ENCODE peak calls at places on chromosomes 2 and 18, in seven cellular contexts. G is uterus, R is breast epithelium, C is PC-9, V is omental fat pad, I is pancreas, L is foreskin keratinocyte. Y is an unnamed sample.

GRCh38 chr2:172806426-172807008 is 70.9 kb downstream of the RAPGEF4 start:
- DNase-seq in G (no peak), V (no peak), I (peak), L (peak), R (no peak), C (peak), Y (no peak)

GRCh38 chr2:61758991-61759390 is 94.9 kb downstream of the FAM161A start:
- DNase-seq in G (no peak), I (no peak), L (peak), C (no peak), V (no peak), R (no peak), Y (no peak)

GRCh38 chr2:3115301-3116042 is 262.1 kb downstream of the EIPR1 start:
- DNase-seq in L (no peak), V (no peak), G (no peak), C (no peak), I (no peak), R (no peak), Y (no peak)

GRCh38 chr2:9076210-9076609 is 72.7 kb upstream of the MBOAT2 start:
- DNase-seq in R (no peak), L (no peak), I (no peak), V (no peak), C (no peak), G (no peak), Y (no peak)

GRCh38 chr18:48973731-48974130 is 23.0 kb upstream of the SMAD7 start:
- DNase-seq in R (no peak), I (no peak), V (no peak), C (no peak), G (peak), L (peak), Y (no peak)

GRCh38 chr2:47299555-47299954 is 103.4 kb upstream of the MSH2 start:
- DNase-seq in G (peak), C (peak), V (no peak), I (no peak), R (no peak), L (peak), Y (no peak)

GRCh38 chr2:9707008-9707407 is 76.2 kb upstream of the YWHAQ start:
- DNase-seq in C (no peak), L (no peak), R (no peak), I (no peak), G (no peak), V (no peak), Y (no peak)

GRCh38 chr2:16666453-16666801 is 793 bp upstream of the CYRIA start:
- DNase-seq in V (no peak), R (no peak), C (no peak), G (no peak), I (no peak), L (peak), Y (no peak)

GRCh38 chr18:69216390-69216789 is 184.3 kb upstream of the DOK6 start:
- DNase-seq in G (no peak), R (no peak), C (no peak), L (no peak), V (no peak), I (no peak), Y (no peak)

GRCh38 chr2:96353032-96353561 is 17.5 kb downstream of the NCAPH start:
- DNase-seq in V (no peak), C (no peak), G (peak), I (no peak), L (no peak), R (peak), Y (no peak)

GRCh38 chr2:3430211-3430610 is 50.7 kb downstream of the TRAPPC12 start:
- DNase-seq in G (no peak), C (no peak), I (no peak), V (no peak), R (no peak), L (peak), Y (no peak)

GRCh38 chr2:69309336-69310048 is 77.5 kb downstream of the GFPT1 start:
- DNase-seq in G (peak), R (peak), V (no peak), L (peak), C (peak), I (peak), Y (no peak)

GRCh38 chr2:18987592-18988073 is 370.8 kb downstream of the OSR1 start:
- DNase-seq in L (peak), G (peak), R (peak), C (peak), V (peak), I (peak), Y (no peak)
- TF ChIP-seq CTCF in L (peak), G (peak), R (no peak), C (no peak), V (no peak), I (no peak), Y (no peak)

GRCh38 chr18:46097378-46097852 is 681 bp downstream of the ATP5F1A start:
- DNase-seq in V (no peak), L (no peak), I (no peak), C (no peak), G (no peak), R (no peak), Y (no peak)

GRCh38 chr18:46098616-46098933 is 479 bp upstream of the ATP5F1A start:
- DNase-seq in R (no peak), C (no peak), L (no peak), V (no peak), I (no peak), G (no peak), Y (peak)

GRCh38 chr18:46099463-46099862 is 1.4 kb upstream of the ATP5F1A start:
- DNase-seq in I (no peak), L (no peak), V (no peak), R (no peak), C (no peak), G (no peak), Y (no peak)

GRCh38 chr18:46096651-46097300 is 1.3 kb downstream of the ATP5F1A start:
- DNase-seq in V (no peak), C (no peak), G (no peak), R (no peak), I (no peak), L (peak), Y (no peak)

GRCh38 chr18:46097853-46098615 is at the start of gene ATP5F1A:
- DNase-seq in R (peak), V (peak), C (peak), I (peak), L (peak), G (peak), Y (peak)
- TF ChIP-seq CTCF in R (no peak), V (no peak), C (no peak), I (no peak), L (no peak), G (no peak), Y (no peak)

GRCh38 chr2:105631011-105631410 is 113.7 kb upstream of the NCK2 start:
- DNase-seq in G (no peak), V (no peak), I (no peak), R (no peak), L (no peak), C (no peak), Y (no peak)
- TF ChIP-seq CTCF in G (no peak), V (no peak), I (no peak), R (no peak), L (no peak), C (no peak), Y (no peak)

GRCh38 chr2:176093145-176093888 is 796 bp downstream of the HOXD13 start:
- DNase-seq in G (no peak), L (no peak), R (no peak), C (no peak), I (no peak), V (no peak), Y (no peak)
- TF ChIP-seq CTCF in G (no peak), L (peak), R (no peak), C (no peak), I (no peak), V (no peak), Y (no peak)

GRCh38 chr2:208147759-208148158 is 1.8 kb upstream of the CRYGB start:
- DNase-seq in V (no peak), C (no peak), I (no peak), G (no peak), L (no peak), R (no peak), Y (no peak)
- TF ChIP-seq CTCF in V (no peak), C (no peak), I (no peak), G (no peak), L (no peak), R (no peak), Y (no peak)

GRCh38 chr2:106805716-106806115 is 80.3 kb downstream of the ST6GAL2 start:
- DNase-seq in L (no peak), G (no peak), I (no peak), C (no peak), R (no peak), V (no peak), Y (no peak)
- TF ChIP-seq CTCF in L (no peak), G (no peak), I (no peak), C (no peak), R (no peak), V (no peak), Y (no peak)

GRCh38 chr2:231003186-231003585 is 7.3 kb downstream of the SPATA3 start:
- DNase-seq in R (no peak), V (no peak), C (no peak), I (no peak), G (no peak), L (no peak), Y (no peak)
- TF ChIP-seq CTCF in R (no peak), V (no peak), C (no peak), I (no peak), G (no peak), L (no peak), Y (no peak)

GRCh38 chr18:67926929-67927864 is 410.7 kb upstream of the DSEL start:
- DNase-seq in V (no peak), R (no peak), G (no peak), C (no peak), I (no peak), L (no peak), Y (no peak)

GRCh38 chr18:67919316-67919715 is 402.8 kb upstream of the DSEL start:
- DNase-seq in I (no peak), G (no peak), L (no peak), V (no peak), R (no peak), C (no peak), Y (no peak)

GRCh38 chr18:67924656-67925055 is 408.1 kb upstream of the DSEL start:
- DNase-seq in I (no peak), G (no peak), V (no peak), L (peak), C (no peak), R (no peak), Y (no peak)
- TF ChIP-seq CTCF in I (no peak), G (no peak), V (no peak), L (no peak), C (no peak), R (no peak), Y (no peak)

GRCh38 chr2:111102216-111102615 is 18.5 kb upstream of the BCL2L11 start:
- DNase-seq in I (no peak), G (no peak), R (no peak), L (no peak), C (no peak), V (no peak), Y (no peak)

GRCh38 chr2:111101592-111101991 is 19.1 kb upstream of the BCL2L11 start:
- DNase-seq in L (no peak), I (no peak), V (no peak), C (no peak), R (no peak), G (no peak), Y (no peak)

GRCh38 chr2:111099402-111099801 is 21.3 kb upstream of the BCL2L11 start:
- DNase-seq in C (no peak), R (no peak), I (no peak), L (no peak), V (no peak), G (no peak), Y (no peak)

GRCh38 chr2:111100087-111100764 is 20.5 kb upstream of the BCL2L11 start:
- DNase-seq in C (no peak), L (no peak), G (no peak), V (no peak), R (no peak), I (no peak), Y (no peak)

GRCh38 chr2:111100765-111101162 is 19.9 kb upstream of the BCL2L11 start:
- DNase-seq in V (no peak), L (peak), G (no peak), R (no peak), I (no peak), C (no peak), Y (no peak)
- TF ChIP-seq CTCF in V (no peak), L (peak), G (no peak), R (no peak), I (no peak), C (peak), Y (no peak)

GRCh38 chr18:32958746-32959145 is 185.9 kb upstream of the KLHL14 start:
- DNase-seq in R (no peak), G (no peak), I (no peak), L (no peak), V (no peak), C (no peak), Y (no peak)

GRCh38 chr18:32956591-32957310 is 183.9 kb upstream of the KLHL14 start:
- DNase-seq in V (no peak), L (peak), R (no peak), C (no peak), I (no peak), G (no peak), Y (no peak)
- TF ChIP-seq CTCF in V (no peak), L (no peak), R (no peak), C (no peak), I (no peak), G (no peak), Y (no peak)

Y was measured in activated B cell treated with CpG ODN at 0.5 μM for 24 hours.